ENCODE peak calls at places on chromosomes 13 and 19, in six cellular contexts. Y is NCI-H2171; T is pulmonary artery endothelial cell; X is hepatocyte; L is naive thymus-derived CD8-positive, alpha-beta T cell; P is activated gamma-delta T cell treated with anti-CD3 and anti-CD28 coated beads, Interleukin-2, amount 50 U/mL, for 16 hours. K is an unnamed sample.

GRCh38 chr19:49436381-49437017 is 4.8 kb downstream of the SLC17A7 start:
- DNase-seq in T (no peak), L (peak), Y (no peak), P (no peak), X (peak), K (no peak)

GRCh38 chr13:45448965-45449559 is 15.7 kb upstream of the COG3 start:
- DNase-seq in L (no peak), T (no peak), P (no peak), Y (no peak), X (no peak), K (no peak)

GRCh38 chr19:54661846-54662489 is 817 bp upstream of the LILRB4 start:
- DNase-seq in X (no peak), Y (no peak), L (no peak), T (no peak), P (no peak), K (no peak)

GRCh38 chr13:95298971-95299627 is 2.2 kb downstream of the ABCC4 start:
- DNase-seq in L (no peak), Y (no peak), P (no peak), T (no peak), X (no peak), K (no peak)

GRCh38 chr19:16223746-16224145 is 26.0 kb downstream of the AP1M1 start:
- DNase-seq in X (no peak), P (no peak), T (no peak), Y (no peak), L (no peak), K (no peak)

GRCh38 chr13:50672025-50672424 is 171.5 kb downstream of the DLEU7 start:
- DNase-seq in P (no peak), X (peak), L (no peak), Y (no peak), T (no peak), K (no peak)

GRCh38 chr13:35502456-35502855 is 26.0 kb upstream of the MAB21L1 start:
- DNase-seq in X (no peak), Y (no peak), L (no peak), P (no peak), T (no peak), K (no peak)

GRCh38 chr19:9309974-9310446 is 372 bp upstream of the ZNF699 start:
- DNase-seq in P (no peak), L (no peak), T (peak), X (peak), Y (peak), K (no peak)

GRCh38 chr19:47047931-47048399 is 459 bp downstream of the TMEM160 start:
- DNase-seq in T (peak), P (peak), L (peak), X (peak), Y (peak), K (peak)

GRCh38 chr13:75566658-75567057 is 17.1 kb downstream of the UCHL3 start:
- DNase-seq in X (peak), P (no peak), Y (no peak), L (no peak), T (no peak), K (no peak)

GRCh38 chr13:112616586-112617381 is 28.8 kb upstream of the TUBGCP3 start:
- DNase-seq in P (no peak), L (peak), T (peak), Y (no peak), X (peak), K (no peak)

GRCh38 chr19:3665681-3666544 is 34.4 kb downstream of the PIP5K1C start:
- DNase-seq in Y (no peak), T (no peak), X (peak), P (peak), L (peak), K (no peak)

GRCh38 chr19:51294211-51294976 is 17.1 kb upstream of the IGLON5 start:
- DNase-seq in L (no peak), X (no peak), T (no peak), Y (no peak), P (no peak), K (no peak)

GRCh38 chr13:40983725-40984669 is 35.1 kb downstream of the ELF1 start:
- DNase-seq in P (no peak), Y (no peak), X (no peak), T (no peak), L (no peak), K (no peak)

K was measured in retinal pigment epithelial cell.